ENCODE peak calls at places on chromosomes 7 and 10, in five cellular contexts. B is K562, I is SK-N-SH, L is HepG2, D is HCT116. R is an unnamed sample.

GRCh38 chr10:111076191-111076681 is 593 bp upstream of the ADRA2A start:
- DNase-seq in B (peak), I (peak), L (no peak), D (peak), R (peak)

GRCh38 chr7:155803418-155804376 is 8.6 kb downstream of the SHH start:
- DNase-seq in B (no peak), I (peak), L (no peak), D (no peak), R (peak)

GRCh38 chr10:78991187-78991586 is 77.6 kb upstream of the ZMIZ1 start:
- DNase-seq in B (no peak), I (no peak), L (no peak), D (no peak), R (no peak)

GRCh38 chr7:155530601-155531000 is 15.8 kb downstream of the CNPY1 start:
- DNase-seq in B (no peak), I (no peak), L (no peak), D (no peak), R (no peak)

GRCh38 chr7:127803626-127804025 is 151.6 kb downstream of the SND1 start:
- DNase-seq in B (peak), I (peak), L (no peak), D (no peak), R (no peak)

GRCh38 chr10:62627985-62628384 is 176.5 kb upstream of the ADO start:
- DNase-seq in B (no peak), I (no peak), L (no peak), D (no peak), R (no peak)

GRCh38 chr7:21938463-21938862 is 7.2 kb downstream of the CDCA7L start:
- DNase-seq in B (no peak), I (no peak), L (no peak), D (no peak), R (no peak)

GRCh38 chr10:75379817-75380216 is 21.7 kb downstream of the ZNF503 start:
- DNase-seq in B (no peak), I (no peak), L (no peak), D (no peak), R (no peak)

GRCh38 chr7:65746398-65746669 is 126.5 kb upstream of the VKORC1L1 start:
- DNase-seq in B (no peak), I (no peak), L (no peak), D (no peak), R (no peak)

GRCh38 chr10:96089670-96090462 is 40.2 kb upstream of the ZNF518A start:
- DNase-seq in B (peak), I (peak), L (peak), D (peak), R (peak)

GRCh38 chr7:105141068-105141467 is 127.1 kb downstream of the KMT2E start:
- DNase-seq in B (peak), I (peak), L (peak), D (peak), R (peak)

GRCh38 chr7:125828153-125828690 is 898.6 kb upstream of the POT1 start:
- DNase-seq in B (no peak), I (no peak), L (no peak), D (no peak), R (no peak)

GRCh38 chr10:24208661-24209420 is at the start of gene KIAA1217:
- DNase-seq in B (no peak), I (peak), L (peak), D (no peak), R (peak)

GRCh38 chr7:28075674-28076358 is 104.8 kb downstream of the JAZF1 start:
- DNase-seq in B (no peak), I (no peak), L (no peak), D (no peak), R (no peak)
- TF ChIP-seq JUND in B (no peak), I (no peak), L (no peak), D (no peak), R (no peak)

DNA sequence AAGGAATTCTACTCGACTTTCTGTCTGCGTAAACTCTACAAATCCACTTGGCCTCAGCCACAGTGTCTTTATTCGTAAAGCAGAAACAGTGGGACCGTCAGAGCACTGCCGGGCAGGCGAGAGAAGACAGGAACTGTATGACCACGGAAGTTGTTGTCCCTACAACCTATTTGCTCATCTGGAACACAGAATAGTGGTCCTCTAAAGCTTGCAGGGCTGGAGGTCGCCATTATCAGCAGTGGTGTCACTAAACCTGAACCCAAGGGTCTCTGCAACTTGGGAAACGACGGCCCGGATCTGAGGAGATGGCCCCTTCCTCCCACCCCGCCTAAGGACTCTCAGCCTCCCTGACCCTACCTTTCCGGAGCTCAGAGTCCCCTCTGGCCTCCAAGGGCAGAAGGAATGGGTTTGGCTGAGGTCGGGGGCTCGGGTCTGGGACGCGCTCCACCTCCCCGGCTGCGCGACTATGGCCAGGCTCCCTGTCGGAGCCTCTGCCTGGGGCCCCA is 442 bp downstream of the STYXL1 start:
- DNase-seq in B (no peak), I (no peak), L (no peak), D (no peak), R (no peak)
- TF ChIP-seq JUND in B (no peak), I (no peak), L (no peak), D (no peak), R (no peak)

GRCh38 chr7:23594879-23595604 is 2.1 kb upstream of the CCDC126 start:
- DNase-seq in B (no peak), I (no peak), L (peak), D (peak), R (no peak)
- TF ChIP-seq JUND in B (peak), I (no peak), L (no peak), D (peak), R (no peak)

DNA sequence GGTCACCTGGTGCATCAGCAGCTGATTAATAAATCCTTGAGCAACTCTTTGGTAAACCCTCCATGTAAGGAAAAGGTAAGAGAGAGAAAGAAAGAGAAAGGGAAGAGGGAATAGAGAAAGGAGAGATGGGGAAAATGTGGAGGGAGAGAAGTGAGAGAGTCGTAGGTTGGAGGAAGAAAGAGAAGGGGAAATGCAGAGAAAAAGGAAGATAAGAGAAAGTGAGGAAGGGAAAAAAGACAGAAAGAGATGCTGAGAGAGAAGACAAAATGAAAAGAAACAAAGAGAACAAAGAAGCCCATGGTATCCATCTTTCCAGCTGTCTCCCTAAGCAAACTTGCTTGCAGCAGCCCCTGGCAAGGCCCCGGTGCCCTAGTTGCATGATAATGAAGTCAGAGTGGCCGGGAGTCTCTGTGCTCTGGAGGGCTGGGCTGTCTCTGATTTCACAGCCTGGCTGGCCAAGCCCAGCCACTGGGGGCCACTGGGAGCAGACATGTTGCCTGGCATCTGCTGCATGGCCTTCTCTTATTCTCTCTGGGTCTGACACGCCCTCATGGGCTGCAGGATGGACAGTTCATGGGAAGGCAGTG is 48.4 kb downstream of the PRR15 start:
- DNase-seq in B (no peak), I (no peak), L (no peak), D (no peak), R (no peak)
- TF ChIP-seq JUND in B (no peak), I (no peak), L (no peak), D (no peak), R (no peak)

R was measured in T47D.